ENCODE peak calls at places on chromosomes 7 and 10, in ten cellular contexts. D is OCI-LY7, T is tibial artery, B is mammary epithelial cell, W is adrenal gland, H is upper lobe of right lung, M is pancreas, L is sigmoid colon, N is spleen, O is suprapubic skin. F is an unnamed sample. For H3K4me1, the result is how much of the 10 kb centered on the place peaks cover.

GRCh38 chr7:4745971-4746919 is 29.2 kb upstream of the AP5Z1 start:
- DNase-seq in T (no peak), B (peak), W (peak), H (no peak), M (no peak), D (peak), L (no peak), O (no peak), N (no peak), F (no peak)

GRCh38 chr7:23232966-23233365 is 13.6 kb upstream of the GPNMB start:
- DNase-seq in L (no peak), O (no peak), B (no peak), N (no peak), W (no peak), D (no peak), T (no peak), H (no peak), M (no peak), F (no peak)

GRCh38 chr7:26538216-26538615 is 246.6 kb downstream of the SNX10 start:
- DNase-seq in W (no peak), D (no peak), M (no peak), L (no peak), O (no peak), T (no peak), H (no peak), N (no peak), B (no peak), F (no peak)

GRCh38 chr7:19128856-19129255 is 11.4 kb upstream of the TWIST1 start:
- DNase-seq in M (no peak), N (no peak), B (no peak), D (no peak), O (no peak), T (no peak), W (no peak), L (no peak), H (no peak), F (no peak)

GRCh38 chr7:143437568-143437967 is 5.7 kb upstream of the TAS2R60 start:
- DNase-seq in T (no peak), W (no peak), H (no peak), D (no peak), L (no peak), B (no peak), N (no peak), O (no peak), M (no peak), F (no peak)

GRCh38 chr7:110090113-110090820 is 1000.7 kb upstream of the LRRN3 start:
- DNase-seq in L (no peak), B (peak), O (no peak), T (no peak), H (no peak), W (peak), D (peak), N (peak), M (no peak), F (no peak)

GRCh38 chr7:53350241-53350640 is 314.8 kb downstream of the POM121L12 start:
- DNase-seq in T (no peak), L (no peak), H (no peak), D (peak), M (peak), W (peak), N (no peak), B (no peak), O (no peak), F (no peak)

GRCh38 chr10:94439275-94439861 is 37.0 kb downstream of the TBC1D12 start:
- DNase-seq in W (no peak), M (no peak), B (peak), O (no peak), D (no peak), H (no peak), T (no peak), N (no peak), L (no peak), F (no peak)

GRCh38 chr7:127652333-127653248 is 597 bp downstream of the SND1 start:
- DNase-seq in L (no peak), M (no peak), N (no peak), W (no peak), D (peak), O (no peak), H (no peak), B (peak), T (no peak), F (no peak)

GRCh38 chr10:121579656-121580055 is 18.6 kb downstream of the FGFR2 start:
- DNase-seq in B (peak), W (no peak), D (no peak), N (no peak), L (no peak), H (no peak), T (no peak), O (no peak), M (no peak), F (no peak)

GRCh38 chr10:24446739-24447138 is 237.8 kb downstream of the KIAA1217 start:
- DNase-seq in B (peak), H (no peak), N (no peak), L (no peak), T (no peak), O (no peak), M (no peak), W (no peak), D (no peak), F (no peak)

GRCh38 chr7:99201027-99201426 is 6.9 kb downstream of the KPNA7 start:
- DNase-seq in D (no peak), H (no peak), N (no peak), O (no peak), B (peak), W (no peak), L (no peak), M (no peak), T (no peak), F (no peak)

GRCh38 chr10:110522365-110522988 is 24.8 kb downstream of the DUSP5 start:
- DNase-seq in M (no peak), B (peak), W (no peak), T (no peak), D (no peak), N (no peak), O (no peak), L (peak), H (no peak), F (no peak)

DNA sequence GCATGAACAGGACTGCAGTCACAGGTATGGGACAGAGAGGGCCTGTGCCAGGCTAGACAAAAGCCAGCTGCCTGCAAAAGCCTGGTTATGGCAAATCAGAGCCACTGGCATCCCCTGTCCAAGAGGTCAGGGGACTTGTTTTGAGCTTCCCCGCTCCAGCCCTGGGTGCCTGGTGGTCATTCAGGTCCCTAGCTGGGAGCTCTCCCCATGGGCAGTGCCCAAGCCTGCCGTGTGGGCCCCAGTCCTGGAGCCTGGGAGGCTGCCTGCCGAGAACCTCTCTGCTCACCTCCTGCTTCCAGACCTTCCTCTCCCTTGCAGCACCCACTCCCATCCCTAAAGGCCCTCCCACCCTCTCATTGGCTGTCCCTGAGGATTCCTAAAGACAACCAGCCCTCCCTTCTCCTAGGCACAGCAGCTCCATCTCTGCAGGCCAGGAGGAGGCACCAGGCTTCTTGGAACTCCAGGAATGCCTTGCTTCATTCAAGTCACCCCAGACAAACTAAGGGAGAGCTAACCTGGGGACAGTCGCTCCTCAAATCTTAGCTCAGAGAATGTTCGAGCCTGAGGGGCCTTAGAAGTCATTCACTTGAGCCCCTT is 150.6 kb downstream of the C10orf105 start:
- DNase-seq in B (no peak), H (peak), N (no peak), W (no peak), L (no peak), O (no peak), M (no peak), T (no peak), D (no peak), F (no peak)
- TF ChIP-seq CTCF in B (no peak), H (no peak), N (no peak), W (no peak), L (no peak), O (no peak), M (no peak), T (no peak), D (no peak), F (no peak)

GRCh38 chr10:100182281-100182680 is 3.5 kb downstream of the ERLIN1 start:
- DNase-seq in N (no peak), T (no peak), D (no peak), H (no peak), O (no peak), M (no peak), L (no peak), W (no peak), B (no peak), F (no peak)

GRCh38 chr10:100184426-100185219 is 1.2 kb downstream of the ERLIN1 start:
- DNase-seq in B (peak), W (no peak), O (no peak), T (no peak), D (peak), N (no peak), H (no peak), L (no peak), M (no peak), F (no peak)

GRCh38 chr10:100185364-100186252 is at the start of gene ERLIN1:
- DNase-seq in L (peak), O (peak), B (peak), T (peak), N (peak), H (peak), D (peak), W (peak), M (peak), F (peak)

GRCh38 chr10:100182908-100183307 is 2.9 kb downstream of the ERLIN1 start:
- DNase-seq in T (no peak), O (no peak), B (no peak), L (no peak), M (no peak), W (no peak), H (no peak), N (no peak), D (no peak), F (no peak)

DNA sequence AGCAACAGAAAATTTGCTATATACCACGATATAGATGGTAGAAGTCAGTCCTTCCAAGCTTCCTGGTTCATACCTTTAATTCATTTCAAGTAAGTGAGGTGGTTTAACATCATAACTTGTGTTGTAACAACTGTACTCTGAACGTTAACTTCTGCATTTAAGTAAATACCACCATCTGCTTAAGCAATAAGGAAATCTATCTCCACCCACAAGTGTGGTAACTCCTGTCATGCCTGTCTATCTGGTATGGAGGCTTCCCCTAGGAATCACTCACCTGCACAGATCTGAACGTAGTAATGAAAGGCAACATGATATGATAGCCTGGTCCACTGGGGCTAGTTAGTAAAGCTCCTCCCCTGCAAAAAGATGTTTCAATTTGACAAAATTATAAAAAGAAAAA is 2.3 kb downstream of the ERLIN1 start:
- DNase-seq in T (no peak), D (peak), B (peak), M (no peak), N (no peak), L (no peak), W (no peak), H (no peak), O (no peak), F (no peak)
- H3K4me3 ChIP-seq in T (no peak), D (peak), B (no peak), M (no peak), N (peak), L (no peak), W (no peak), H (no peak), O (no peak), F (no peak)

GRCh38 chr7:55109384-55110167 is 90.8 kb downstream of the EGFR start:
- DNase-seq in D (no peak), N (no peak), W (no peak), O (no peak), B (peak), L (no peak), M (no peak), T (no peak), H (no peak), F (peak)
- H3K4me1 ChIP-seq in D (under half), N (under half), W (under half), O (half or more), B (half or more), L (under half), M (under half), T (under half), H (under half), F (under half)

GRCh38 chr10:85916999-85917573 is 449.5 kb downstream of the GRID1 start:
- DNase-seq in W (peak), H (no peak), O (no peak), D (no peak), L (no peak), M (peak), B (no peak), N (no peak), T (no peak), F (peak)
- TF ChIP-seq CTCF in W (no peak), H (no peak), O (no peak), D (no peak), L (no peak), M (no peak), B (no peak), N (no peak), T (no peak), F (no peak)

GRCh38 chr7:2518737-2519118 is 846 bp upstream of the LFNG start:
- DNase-seq in D (no peak), N (peak), B (no peak), H (no peak), L (no peak), T (no peak), M (no peak), W (no peak), O (no peak), F (no peak)
- H3K4me3 ChIP-seq in D (peak), N (peak), B (no peak), H (peak), L (peak), T (peak), M (peak), W (no peak), O (peak), F (peak)

GRCh38 chr7:107951896-107952295 is 51.1 kb downstream of the LAMB1 start:
- DNase-seq in W (no peak), O (no peak), D (no peak), L (no peak), M (peak), B (no peak), T (no peak), N (no peak), H (no peak), F (peak)

GRCh38 chr7:107949443-107949935 is 53.5 kb downstream of the LAMB1 start:
- DNase-seq in O (no peak), D (no peak), W (no peak), L (no peak), T (no peak), M (no peak), N (no peak), B (no peak), H (no peak), F (no peak)

GRCh38 chr7:107948645-107949442 is 54.1 kb downstream of the LAMB1 start:
- DNase-seq in L (no peak), W (peak), H (no peak), N (no peak), T (no peak), B (peak), O (no peak), D (no peak), M (no peak), F (no peak)

GRCh38 chr7:107953265-107953923 is 49.6 kb downstream of the LAMB1 start:
- DNase-seq in H (no peak), D (no peak), M (no peak), B (no peak), L (no peak), N (no peak), W (no peak), T (no peak), O (no peak), F (no peak)

GRCh38 chr7:107951172-107951787 is 51.7 kb downstream of the LAMB1 start:
- DNase-seq in T (no peak), N (no peak), L (no peak), O (no peak), M (no peak), B (no peak), D (no peak), W (peak), H (no peak), F (peak)
- H3K4me1 ChIP-seq in T (under half), N (under half), L (under half), O (under half), M (under half), B (half or more), D (under half), W (under half), H (under half), F (under half)

GRCh38 chr7:154566877-154567276 is 436.0 kb downstream of the PAXIP1 start:
- DNase-seq in N (no peak), W (no peak), O (no peak), M (no peak), D (no peak), L (no peak), T (no peak), B (no peak), H (no peak), F (no peak)
- TF ChIP-seq CTCF in N (no peak), W (no peak), O (no peak), M (no peak), D (peak), L (no peak), T (no peak), B (no peak), H (peak), F (no peak)

DNA sequence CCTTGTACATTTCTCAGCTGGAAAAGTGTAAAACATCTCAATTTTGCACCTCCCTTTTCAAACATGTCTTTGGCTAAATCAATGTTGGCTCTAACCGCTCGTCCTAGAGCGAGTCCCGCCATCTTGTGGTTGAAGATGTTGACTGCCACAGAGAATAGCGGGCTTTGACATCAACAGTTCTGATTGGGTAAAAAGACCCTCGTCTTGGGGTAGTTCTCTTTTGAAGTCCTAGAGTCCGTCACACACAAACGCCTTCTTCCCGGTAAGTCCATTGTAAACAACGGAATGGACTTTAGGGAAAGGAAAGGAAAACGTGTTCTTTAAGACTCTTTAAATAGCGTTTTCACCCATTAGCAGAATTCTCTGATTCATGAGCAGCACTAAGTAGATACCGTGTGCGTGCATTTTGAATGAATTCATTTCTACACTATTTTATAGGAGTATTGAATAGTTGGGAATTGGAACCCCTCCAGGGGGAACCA is 454 bp upstream of the RPP30 start:
- DNase-seq in O (no peak), N (no peak), B (peak), W (peak), H (no peak), T (no peak), L (no peak), D (peak), M (peak), F (peak)
- H3K4me3 ChIP-seq in O (peak), N (peak), B (peak), W (no peak), H (peak), T (peak), L (peak), D (peak), M (peak), F (peak)

DNA sequence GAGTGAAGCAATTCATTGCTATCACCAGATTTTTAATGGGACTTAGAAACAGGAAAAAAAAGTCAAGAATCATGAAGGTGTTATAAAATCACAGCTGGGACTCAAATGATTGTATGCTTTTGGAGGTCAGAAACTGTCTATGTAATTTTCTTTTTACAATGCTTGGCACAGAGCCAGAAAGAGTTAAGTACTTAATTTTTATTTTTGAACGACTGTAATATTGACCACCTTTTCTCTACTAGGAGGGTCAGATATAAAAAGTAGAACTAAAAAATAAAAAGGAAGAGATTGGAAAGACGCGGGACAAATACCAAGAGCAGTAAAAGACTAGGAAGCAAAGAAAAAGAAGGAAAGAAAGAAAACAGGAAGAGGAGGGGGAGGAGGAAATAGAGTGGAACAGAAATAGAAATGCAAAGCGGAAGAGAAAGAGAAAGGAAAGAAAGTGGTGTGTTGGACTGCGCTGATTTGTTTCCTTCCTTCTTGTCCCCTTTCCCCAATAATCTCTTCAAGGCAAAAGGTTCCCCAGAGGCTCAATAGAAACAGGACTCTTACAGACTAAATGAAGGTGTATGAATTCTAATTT is 23.2 kb upstream of the C1GALT1 start:
- DNase-seq in H (no peak), B (no peak), D (peak), O (no peak), T (no peak), N (no peak), L (no peak), M (no peak), W (no peak), F (no peak)
- H3K4me1 ChIP-seq in H (under half), B (under half), D (under half), O (under half), T (under half), N (under half), L (under half), M (under half), W (under half), F (under half)

DNA sequence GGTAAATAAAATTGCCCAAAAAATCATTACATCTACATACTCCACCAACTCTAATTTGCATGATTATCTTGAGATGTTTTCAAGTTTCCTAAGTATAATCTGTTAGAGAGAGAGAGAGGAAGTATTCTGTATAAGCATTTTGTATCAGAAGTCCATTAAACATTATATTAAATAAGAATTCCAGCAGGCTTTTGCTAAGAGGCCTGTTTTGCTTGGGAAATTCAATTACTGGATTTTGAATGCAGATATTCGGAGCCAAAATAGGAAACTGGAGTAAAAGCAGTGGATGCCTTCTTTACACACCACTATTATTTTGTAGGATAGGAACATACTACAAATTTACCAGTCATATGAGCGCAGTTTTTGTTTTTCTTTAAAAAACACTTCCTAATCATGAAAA is 727.8 kb downstream of the CNTNAP2 start:
- DNase-seq in D (no peak), N (no peak), B (no peak), M (no peak), W (no peak), O (no peak), T (no peak), H (no peak), L (no peak), F (no peak)
- TF ChIP-seq CTCF in D (no peak), N (no peak), B (no peak), M (no peak), W (no peak), O (no peak), T (no peak), H (no peak), L (no peak), F (no peak)

F was measured in thyroid gland.